ENCODE peak calls at places on chromosome 19, in seven cellular contexts. One of them, this sample, is unnamed.

GRCh38 chr19:23882493-23882892 is 32.2 kb upstream of the ZNF726 start:
- DNase-seq in neural progenitor cell: no peak
- DNase-seq in tibial artery: no peak
- DNase-seq in NB4: peak; percentile 12
- DNase-seq in CD8-positive, alpha-beta memory T cell: no peak
- DNase-seq in Peyer's patch: no peak
- DNase-seq in right cardiac atrium: no peak
- DNase-seq in this sample: no peak

GRCh38 chr19:5024282-5024681 is 55.4 kb downstream of the KDM4B start:
- DNase-seq in right cardiac atrium: peak; percentile 52
- DNase-seq in Peyer's patch: no peak
- DNase-seq in NB4: no peak
- DNase-seq in CD8-positive, alpha-beta memory T cell: no peak
- DNase-seq in neural progenitor cell: no peak
- DNase-seq in tibial artery: no peak
- DNase-seq in this sample: no peak

GRCh38 chr19:51965583-51965982 is 21.1 kb downstream of the ZNF350 start:
- DNase-seq in right cardiac atrium: no peak
- DNase-seq in NB4: no peak
- DNase-seq in Peyer's patch: no peak
- DNase-seq in CD8-positive, alpha-beta memory T cell: no peak
- DNase-seq in tibial artery: no peak
- DNase-seq in neural progenitor cell: no peak
- DNase-seq in this sample: no peak

GRCh38 chr19:480016-480855 is 16.1 kb upstream of the MADCAM1 start:
- DNase-seq in Peyer's patch: no peak
- DNase-seq in CD8-positive, alpha-beta memory T cell: peak; percentile 25
- DNase-seq in right cardiac atrium: peak; percentile 94
- DNase-seq in NB4: peak; percentile 46
- DNase-seq in neural progenitor cell: peak; percentile 84
- DNase-seq in tibial artery: peak; percentile 73
- DNase-seq in this sample: no peak

GRCh38 chr19:23509686-23510450 is 114.6 kb upstream of the ZNF91 start:
- DNase-seq in tibial artery: no peak
- DNase-seq in CD8-positive, alpha-beta memory T cell: no peak
- DNase-seq in right cardiac atrium: no peak
- DNase-seq in NB4: peak; percentile 9
- DNase-seq in Peyer's patch: no peak
- DNase-seq in neural progenitor cell: no peak
- DNase-seq in this sample: no peak

GRCh38 chr19:42053037-42053935 is 16.7 kb downstream of the GRIK5 start:
- DNase-seq in tibial artery: no peak
- DNase-seq in Peyer's patch: no peak
- DNase-seq in CD8-positive, alpha-beta memory T cell: no peak
- DNase-seq in neural progenitor cell: no peak
- DNase-seq in NB4: no peak
- DNase-seq in right cardiac atrium: no peak
- DNase-seq in this sample: no peak

GRCh38 chr19:44903602-44904425 is 1.8 kb upstream of the APOE start:
- DNase-seq in right cardiac atrium: peak; percentile 90
- DNase-seq in NB4: peak; percentile 74
- DNase-seq in neural progenitor cell: peak; percentile 73
- DNase-seq in CD8-positive, alpha-beta memory T cell: peak; percentile 64
- DNase-seq in Peyer's patch: peak; percentile 65
- DNase-seq in tibial artery: peak; percentile 64
- DNase-seq in this sample: no peak

GRCh38 chr19:1157931-1158884 is 15.9 kb downstream of the SBNO2 start:
- DNase-seq in CD8-positive, alpha-beta memory T cell: no peak
- DNase-seq in tibial artery: no peak
- DNase-seq in Peyer's patch: no peak
- DNase-seq in neural progenitor cell: no peak
- DNase-seq in NB4: no peak
- DNase-seq in right cardiac atrium: peak; percentile 67
- DNase-seq in this sample: no peak

GRCh38 chr19:1001538-1002166 is 1.4 kb downstream of the GRIN3B start:
- DNase-seq in right cardiac atrium: peak; percentile 83
- DNase-seq in Peyer's patch: peak; percentile 52
- DNase-seq in neural progenitor cell: peak; percentile 79
- DNase-seq in CD8-positive, alpha-beta memory T cell: peak; percentile 65
- DNase-seq in NB4: peak; percentile 50
- DNase-seq in tibial artery: no peak
- DNase-seq in this sample: no peak

GRCh38 chr19:44905437-44906160 is at the start of gene APOE:
- DNase-seq in right cardiac atrium: peak; percentile 71
- DNase-seq in tibial artery: no peak
- DNase-seq in CD8-positive, alpha-beta memory T cell: no peak
- DNase-seq in Peyer's patch: no peak
- DNase-seq in neural progenitor cell: peak; percentile 67
- DNase-seq in NB4: no peak
- DNase-seq in this sample: no peak

GRCh38 chr19:48338253-48338755 is 13.0 kb downstream of the EMP3 start:
- DNase-seq in CD8-positive, alpha-beta memory T cell: no peak
- DNase-seq in right cardiac atrium: no peak
- DNase-seq in Peyer's patch: no peak
- DNase-seq in tibial artery: no peak
- DNase-seq in neural progenitor cell: no peak
- DNase-seq in NB4: no peak
- DNase-seq in this sample: no peak

GRCh38 chr19:7900931-7901330 is 2.7 kb upstream of the MAP2K7 start:
- DNase-seq in neural progenitor cell: no peak
- DNase-seq in NB4: no peak
- DNase-seq in right cardiac atrium: no peak
- DNase-seq in CD8-positive, alpha-beta memory T cell: no peak
- DNase-seq in Peyer's patch: no peak
- DNase-seq in tibial artery: no peak
- DNase-seq in this sample: no peak

GRCh38 chr19:7673995-7674667 is 2.8 kb upstream of the MCEMP1 start:
- DNase-seq in CD8-positive, alpha-beta memory T cell: no peak
- DNase-seq in Peyer's patch: no peak
- DNase-seq in neural progenitor cell: peak; percentile 71
- DNase-seq in tibial artery: peak; percentile 68
- DNase-seq in NB4: peak; percentile 96
- DNase-seq in right cardiac atrium: peak; percentile 87
- DNase-seq in this sample: peak; percentile 60

GRCh38 chr19:38711726-38712153 is 32.5 kb downstream of the CAPN12 start:
- DNase-seq in NB4: no peak
- DNase-seq in Peyer's patch: no peak
- DNase-seq in right cardiac atrium: peak; percentile 79
- DNase-seq in neural progenitor cell: no peak
- DNase-seq in tibial artery: no peak
- DNase-seq in CD8-positive, alpha-beta memory T cell: no peak
- DNase-seq in this sample: no peak

GRCh38 chr19:1884291-1884718 is 991 bp downstream of the ABHD17A start:
- DNase-seq in CD8-positive, alpha-beta memory T cell: peak; percentile 60
- DNase-seq in tibial artery: no peak
- DNase-seq in neural progenitor cell: no peak
- DNase-seq in right cardiac atrium: no peak
- DNase-seq in NB4: no peak
- DNase-seq in Peyer's patch: no peak
- DNase-seq in this sample: no peak

GRCh38 chr19:16458391-16459128 is 13.2 kb downstream of the EPS15L1 start:
- DNase-seq in CD8-positive, alpha-beta memory T cell: no peak
- DNase-seq in NB4: no peak
- DNase-seq in neural progenitor cell: no peak
- DNase-seq in tibial artery: no peak
- DNase-seq in Peyer's patch: no peak
- DNase-seq in right cardiac atrium: no peak
- DNase-seq in this sample: no peak

GRCh38 chr19:31548941-31549340 is 199.7 kb upstream of the TSHZ3 start:
- DNase-seq in NB4: peak; percentile 14
- DNase-seq in neural progenitor cell: peak; percentile 42
- DNase-seq in right cardiac atrium: peak; percentile 56
- DNase-seq in Peyer's patch: no peak
- DNase-seq in tibial artery: no peak
- DNase-seq in CD8-positive, alpha-beta memory T cell: no peak
- DNase-seq in this sample: no peak

GRCh38 chr19:31352296-31352781 is 3.1 kb upstream of the TSHZ3 start:
- DNase-seq in neural progenitor cell: peak; percentile 38
- DNase-seq in NB4: no peak
- DNase-seq in tibial artery: no peak
- DNase-seq in Peyer's patch: no peak
- DNase-seq in CD8-positive, alpha-beta memory T cell: no peak
- DNase-seq in right cardiac atrium: no peak
- DNase-seq in this sample: no peak

GRCh38 chr19:1747285-1748114 is 5.8 kb upstream of the ONECUT3 start:
- DNase-seq in neural progenitor cell: peak; percentile 53
- DNase-seq in Peyer's patch: no peak
- DNase-seq in tibial artery: no peak
- DNase-seq in NB4: peak; percentile 69
- DNase-seq in right cardiac atrium: peak; percentile 18
- DNase-seq in CD8-positive, alpha-beta memory T cell: no peak
- DNase-seq in this sample: no peak

GRCh38 chr19:15563325-15563794 is 51.7 kb upstream of the CYP4F8 start:
- DNase-seq in CD8-positive, alpha-beta memory T cell: no peak
- DNase-seq in Peyer's patch: no peak
- DNase-seq in neural progenitor cell: no peak
- DNase-seq in NB4: peak; percentile 22
- DNase-seq in right cardiac atrium: peak; percentile 67
- DNase-seq in tibial artery: no peak
- DNase-seq in this sample: no peak

GRCh38 chr19:2560369-2560768 is 84.4 kb downstream of the GADD45B start:
- DNase-seq in NB4: no peak
- DNase-seq in tibial artery: no peak
- DNase-seq in CD8-positive, alpha-beta memory T cell: no peak
- DNase-seq in Peyer's patch: no peak
- DNase-seq in right cardiac atrium: peak; percentile 48
- DNase-seq in neural progenitor cell: no peak
- DNase-seq in this sample: no peak

GRCh38 chr19:42276821-42277220 is 7.8 kb downstream of the CIC start:
- DNase-seq in neural progenitor cell: no peak
- DNase-seq in CD8-positive, alpha-beta memory T cell: no peak
- DNase-seq in NB4: no peak
- DNase-seq in tibial artery: no peak
- DNase-seq in right cardiac atrium: peak; percentile 21
- DNase-seq in Peyer's patch: no peak
- DNase-seq in this sample: no peak

GRCh38 chr19:15629003-15629880 is 11.5 kb upstream of the CYP4F3 start:
- DNase-seq in NB4: peak; percentile 76
- DNase-seq in Peyer's patch: peak; percentile 82
- DNase-seq in CD8-positive, alpha-beta memory T cell: peak; percentile 84
- DNase-seq in right cardiac atrium: peak; percentile 92
- DNase-seq in neural progenitor cell: peak; percentile 5
- DNase-seq in tibial artery: peak; percentile 65
- DNase-seq in this sample: no peak

GRCh38 chr19:39133431-39134270 is 8.1 kb downstream of the PAK4 start:
- DNase-seq in right cardiac atrium: no peak
- DNase-seq in Peyer's patch: no peak
- DNase-seq in NB4: no peak
- DNase-seq in neural progenitor cell: peak; percentile 54
- DNase-seq in CD8-positive, alpha-beta memory T cell: no peak
- DNase-seq in tibial artery: no peak
- DNase-seq in this sample: no peak

GRCh38 chr19:10087296-10088061 is 1.4 kb downstream of the SHFL start:
- DNase-seq in CD8-positive, alpha-beta memory T cell: no peak
- DNase-seq in tibial artery: no peak
- DNase-seq in right cardiac atrium: no peak
- DNase-seq in Peyer's patch: no peak
- DNase-seq in NB4: peak; percentile 22
- DNase-seq in neural progenitor cell: no peak
- DNase-seq in this sample: no peak
- H3K4me3 ChIP-seq in CD8-positive, alpha-beta memory T cell: peak overlapping the region; percentile 88
- H3K4me3 ChIP-seq in tibial artery: peak overlapping the region; percentile 85
- H3K4me3 ChIP-seq in right cardiac atrium: peak overlapping the region; percentile 75
- H3K4me3 ChIP-seq in Peyer's patch: peak overlapping the region; percentile 82
- H3K4me3 ChIP-seq in NB4: no peak overlapping the region
- H3K4me3 ChIP-seq in neural progenitor cell: peak overlapping the region; percentile 72
- H3K4me3 ChIP-seq in this sample: no peak overlapping the region

DNA sequence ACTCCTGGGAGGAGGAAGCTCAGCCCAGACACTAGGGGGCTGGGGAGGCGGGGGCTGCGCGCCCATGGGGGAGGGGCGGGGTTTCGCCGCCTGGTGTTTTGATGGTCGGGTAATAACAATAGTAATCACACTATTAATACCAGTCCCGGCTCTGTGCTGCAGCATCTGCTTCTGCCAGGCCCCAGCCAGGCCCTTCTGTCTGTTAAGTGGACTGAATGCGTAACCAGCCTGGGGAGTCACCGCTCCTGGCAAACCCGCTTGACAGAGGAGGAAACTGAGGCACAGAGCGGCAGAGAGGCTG is 8.7 kb downstream of the NPAS1 start:
- DNase-seq in Peyer's patch: no peak
- DNase-seq in neural progenitor cell: peak; percentile 64
- DNase-seq in CD8-positive, alpha-beta memory T cell: no peak
- DNase-seq in tibial artery: no peak
- DNase-seq in right cardiac atrium: no peak
- DNase-seq in NB4: no peak
- DNase-seq in this sample: no peak
- H3K4me3 ChIP-seq in Peyer's patch: no peak overlapping the region
- H3K4me3 ChIP-seq in neural progenitor cell: no peak overlapping the region
- H3K4me3 ChIP-seq in CD8-positive, alpha-beta memory T cell: no peak overlapping the region
- H3K4me3 ChIP-seq in tibial artery: no peak overlapping the region
- H3K4me3 ChIP-seq in right cardiac atrium: no peak overlapping the region
- H3K4me3 ChIP-seq in NB4: no peak overlapping the region
- H3K4me3 ChIP-seq in this sample: peak overlapping the region; percentile 42

GRCh38 chr19:13963603-13964105 is 11.3 kb downstream of the DCAF15 start:
- DNase-seq in neural progenitor cell: no peak
- DNase-seq in right cardiac atrium: peak; percentile 62
- DNase-seq in tibial artery: no peak
- DNase-seq in CD8-positive, alpha-beta memory T cell: no peak
- DNase-seq in Peyer's patch: no peak
- DNase-seq in NB4: no peak
- DNase-seq in this sample: no peak
- H3K4me3 ChIP-seq in neural progenitor cell: no peak overlapping the region
- H3K4me3 ChIP-seq in right cardiac atrium: no peak overlapping the region
- H3K4me3 ChIP-seq in tibial artery: no peak overlapping the region
- H3K4me3 ChIP-seq in CD8-positive, alpha-beta memory T cell: no peak overlapping the region
- H3K4me3 ChIP-seq in Peyer's patch: no peak overlapping the region
- H3K4me3 ChIP-seq in NB4: no peak overlapping the region
- H3K4me3 ChIP-seq in this sample: no peak overlapping the region

GRCh38 chr19:57818378-57818777 is 3.7 kb upstream of the ZNF552 start:
- DNase-seq in CD8-positive, alpha-beta memory T cell: no peak
- DNase-seq in Peyer's patch: no peak
- DNase-seq in right cardiac atrium: no peak
- DNase-seq in tibial artery: no peak
- DNase-seq in NB4: no peak
- DNase-seq in neural progenitor cell: no peak
- DNase-seq in this sample: no peak
- H3K4me3 ChIP-seq in CD8-positive, alpha-beta memory T cell: no peak overlapping the region
- H3K4me3 ChIP-seq in Peyer's patch: no peak overlapping the region
- H3K4me3 ChIP-seq in right cardiac atrium: no peak overlapping the region
- H3K4me3 ChIP-seq in tibial artery: no peak overlapping the region
- H3K4me3 ChIP-seq in NB4: no peak overlapping the region
- H3K4me3 ChIP-seq in neural progenitor cell: no peak overlapping the region
- H3K4me3 ChIP-seq in this sample: no peak overlapping the region

This sample was measured in SK-N-MC.